ENCODE peak calls at places on chromosomes 3 and 15, in six cellular contexts. L is SK-N-SH, F is GM13976, K is astrocyte, E is dorsolateral prefrontal cortex, X is H9. Z is an unnamed sample.

GRCh38 chr3:184977796-184978195 is 165.8 kb downstream of the VPS8 start:
- DNase-seq in L (no peak), F (no peak), K (no peak), E (no peak), X (no peak), Z (no peak)

GRCh38 chr3:112199622-112200316 is 66.7 kb upstream of the GCSAM start:
- DNase-seq in L (no peak), F (no peak), K (peak), E (no peak), X (no peak), Z (peak)

GRCh38 chr3:146342971-146343370 is 92.1 kb upstream of the PLSCR4 start:
- DNase-seq in L (no peak), F (no peak), K (peak), E (no peak), X (no peak), Z (peak)

GRCh38 chr3:102936511-102936910 is 501.7 kb downstream of the ZPLD1 start:
- DNase-seq in L (no peak), F (no peak), K (peak), E (no peak), X (no peak), Z (no peak)

GRCh38 chr3:141241248-141242034 is 9.8 kb downstream of the PXYLP1 start:
- DNase-seq in L (no peak), F (no peak), K (peak), E (no peak), X (no peak), Z (no peak)

GRCh38 chr15:91104111-91104510 is 4.1 kb downstream of the SV2B start:
- DNase-seq in L (no peak), F (no peak), K (no peak), E (peak), X (no peak), Z (no peak)

GRCh38 chr3:179045719-179046402 is 25.7 kb downstream of the ZMAT3 start:
- DNase-seq in L (no peak), F (peak), K (no peak), E (no peak), X (no peak), Z (no peak)

GRCh38 chr15:72994778-72995177 is 57.5 kb upstream of the NEO1 start:
- DNase-seq in L (no peak), F (no peak), K (no peak), E (no peak), X (no peak), Z (no peak)

GRCh38 chr3:106728315-106728821 is 648.9 kb upstream of the CCDC54 start:
- DNase-seq in L (peak), F (no peak), K (peak), E (no peak), X (no peak), Z (peak)

GRCh38 chr3:134249935-134250716 is 533 bp downstream of the RYK start:
- DNase-seq in L (peak), F (peak), K (peak), E (peak), X (peak), Z (peak)

GRCh38 chr3:195212749-195213085 is 58.2 kb downstream of the XXYLT1 start:
- DNase-seq in L (no peak), F (no peak), K (no peak), E (no peak), X (no peak), Z (no peak)

GRCh38 chr15:57017024-57017423 is 98.6 kb downstream of the TCF12 start:
- DNase-seq in L (peak), F (no peak), K (no peak), E (no peak), X (no peak), Z (no peak)

GRCh38 chr3:64187065-64187959 is 38.0 kb downstream of the PRICKLE2 start:
- DNase-seq in L (no peak), F (no peak), K (peak), E (peak), X (no peak), Z (peak)

GRCh38 chr15:48652510-48653076 is 7.1 kb upstream of the FBN1 start:
- DNase-seq in L (no peak), F (no peak), K (no peak), E (no peak), X (no peak), Z (no peak)

GRCh38 chr3:126431103-126431534 is 36.4 kb downstream of the CFAP100 start:
- DNase-seq in L (no peak), F (peak), K (no peak), E (peak), X (peak), Z (no peak)

GRCh38 chr15:71761649-71762048 is 48.7 kb upstream of the NR2E3 start:
- DNase-seq in L (no peak), F (no peak), K (peak), E (no peak), X (no peak), Z (peak)

GRCh38 chr3:186107148-186108105 is 1.5 kb downstream of the ETV5 start:
- DNase-seq in L (peak), F (peak), K (peak), E (peak), X (peak), Z (peak)

GRCh38 chr3:67045711-67046465 is 47.8 kb downstream of the KBTBD8 start:
- DNase-seq in L (no peak), F (no peak), K (no peak), E (no peak), X (no peak), Z (no peak)

GRCh38 chr3:178063475-178063874 is 472.8 kb upstream of the KCNMB2 start:
- DNase-seq in L (no peak), F (no peak), K (no peak), E (no peak), X (no peak), Z (peak)

GRCh38 chr3:149783576-149783975 is 8.8 kb downstream of the ANKUB1 start:
- DNase-seq in L (no peak), F (no peak), K (peak), E (no peak), X (no peak), Z (peak)

GRCh38 chr15:55526559-55527036 is 18.6 kb upstream of the DNAAF4 start:
- DNase-seq in L (peak), F (peak), K (peak), E (no peak), X (peak), Z (peak)

GRCh38 chr3:175274056-175274455 is 414.9 kb downstream of the NAALADL2 start:
- DNase-seq in L (no peak), F (peak), K (no peak), E (no peak), X (no peak), Z (no peak)

GRCh38 chr15:38593523-38593922 is 28.9 kb upstream of the RASGRP1 start:
- DNase-seq in L (no peak), F (no peak), K (no peak), E (no peak), X (no peak), Z (no peak)

GRCh38 chr3:123833398-123833785 is 50.7 kb downstream of the MYLK start:
- DNase-seq in L (no peak), F (no peak), K (no peak), E (no peak), X (no peak), Z (peak)

GRCh38 chr3:113660901-113661300 is 35.5 kb downstream of the USF3 start:
- DNase-seq in L (no peak), F (no peak), K (peak), E (no peak), X (no peak), Z (peak)

GRCh38 chr15:99909914-99910313 is 176.7 kb upstream of the LYSMD4 start:
- DNase-seq in L (no peak), F (peak), K (no peak), E (no peak), X (peak), Z (no peak)

GRCh38 chr3:25021816-25022215 is 406.2 kb upstream of the RARB start:
- DNase-seq in L (no peak), F (no peak), K (peak), E (no peak), X (no peak), Z (peak)

GRCh38 chr15:60649845-60650548 is 171.1 kb upstream of the ICE2 start:
- DNase-seq in L (no peak), F (peak), K (no peak), E (no peak), X (no peak), Z (no peak)

GRCh38 chr3:127851899-127852298 is 29.6 kb upstream of the MGLL start:
- DNase-seq in L (no peak), F (no peak), K (no peak), E (no peak), X (peak), Z (no peak)

GRCh38 chr15:41205315-41205714 is 25.2 kb downstream of the EXD1 start:
- DNase-seq in L (no peak), F (no peak), K (no peak), E (no peak), X (no peak), Z (no peak)

GRCh38 chr15:89783861-89784685 is 7.9 kb downstream of the MESP2 start:
- DNase-seq in L (peak), F (no peak), K (no peak), E (no peak), X (peak), Z (no peak)

GRCh38 chr3:37935756-37936666 is 54.6 kb upstream of the VILL start:
- DNase-seq in L (no peak), F (no peak), K (peak), E (no peak), X (no peak), Z (peak)

GRCh38 chr15:100663066-100663465 is 60.7 kb downstream of the ASB7 start:
- DNase-seq in L (peak), F (no peak), K (no peak), E (no peak), X (peak), Z (no peak)

GRCh38 chr3:69276884-69277283 is 109.0 kb downstream of the FRMD4B start:
- DNase-seq in L (no peak), F (no peak), K (no peak), E (no peak), X (no peak), Z (no peak)

GRCh38 chr15:79221696-79222095 is 60.8 kb upstream of the ANKRD34C start:
- DNase-seq in L (no peak), F (no peak), K (no peak), E (no peak), X (no peak), Z (no peak)

GRCh38 chr15:79219393-79220056 is 63.0 kb upstream of the ANKRD34C start:
- DNase-seq in L (no peak), F (no peak), K (no peak), E (no peak), X (no peak), Z (no peak)

GRCh38 chr15:79213650-79214049 is 68.9 kb upstream of the ANKRD34C start:
- DNase-seq in L (no peak), F (no peak), K (no peak), E (no peak), X (no peak), Z (no peak)

GRCh38 chr15:79218588-79219200 is 63.8 kb upstream of the ANKRD34C start:
- DNase-seq in L (peak), F (no peak), K (no peak), E (no peak), X (no peak), Z (peak)
- TF ChIP-seq CTCF in L (peak), F (no peak), K (peak), E (peak), X (peak), Z (peak)

GRCh38 chr3:130480736-130481135 is 36.2 kb upstream of the COL6A6 start:
- DNase-seq in L (no peak), F (no peak), K (peak), E (no peak), X (peak), Z (peak)
- TF ChIP-seq CTCF in L (no peak), F (no peak), K (peak), E (no peak), X (peak), Z (peak)

DNA sequence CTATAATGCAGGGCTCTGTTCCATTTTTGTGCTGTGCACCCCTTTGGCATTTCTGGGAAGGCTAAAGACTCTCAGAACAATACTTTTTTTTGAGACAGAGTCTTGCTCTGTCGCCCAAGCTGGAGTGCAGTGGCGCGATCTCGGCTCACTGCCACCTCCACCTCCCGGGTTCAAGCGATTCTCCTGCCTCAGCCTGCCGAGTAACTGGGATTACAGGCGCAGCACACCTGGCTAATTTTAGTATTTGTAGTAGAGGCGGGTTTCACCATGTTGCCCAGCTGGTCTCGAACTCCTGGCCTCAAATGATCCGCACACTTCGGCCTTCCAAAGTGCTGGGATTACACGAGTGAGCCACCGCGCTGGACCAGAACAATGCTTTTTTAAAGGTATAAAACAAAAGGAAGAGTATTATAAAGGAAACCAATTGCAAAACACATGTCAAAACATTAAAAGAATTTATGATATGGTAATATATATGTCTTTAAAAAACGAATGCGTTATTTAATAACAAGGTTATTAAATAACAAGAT is 999 bp downstream of the SQOR start:
- DNase-seq in L (no peak), F (no peak), K (no peak), E (no peak), X (no peak), Z (no peak)
- TF ChIP-seq CTCF in L (no peak), F (no peak), K (no peak), E (no peak), X (no peak), Z (no peak)

GRCh38 chr3:14331273-14331672 is 71.1 kb upstream of the SLC6A6 start:
- DNase-seq in L (no peak), F (no peak), K (no peak), E (no peak), X (no peak), Z (no peak)

GRCh38 chr3:14330508-14330907 is 71.9 kb upstream of the SLC6A6 start:
- DNase-seq in L (no peak), F (no peak), K (no peak), E (no peak), X (no peak), Z (no peak)

GRCh38 chr3:14329116-14329830 is 73.1 kb upstream of the SLC6A6 start:
- DNase-seq in L (no peak), F (no peak), K (peak), E (no peak), X (peak), Z (peak)

GRCh38 chr3:14328422-14328821 is 74.0 kb upstream of the SLC6A6 start:
- DNase-seq in L (no peak), F (no peak), K (no peak), E (no peak), X (no peak), Z (no peak)

GRCh38 chr3:14329842-14330241 is 72.6 kb upstream of the SLC6A6 start:
- DNase-seq in L (no peak), F (no peak), K (no peak), E (no peak), X (no peak), Z (no peak)
- TF ChIP-seq CTCF in L (no peak), F (no peak), K (no peak), E (no peak), X (no peak), Z (no peak)

DNA sequence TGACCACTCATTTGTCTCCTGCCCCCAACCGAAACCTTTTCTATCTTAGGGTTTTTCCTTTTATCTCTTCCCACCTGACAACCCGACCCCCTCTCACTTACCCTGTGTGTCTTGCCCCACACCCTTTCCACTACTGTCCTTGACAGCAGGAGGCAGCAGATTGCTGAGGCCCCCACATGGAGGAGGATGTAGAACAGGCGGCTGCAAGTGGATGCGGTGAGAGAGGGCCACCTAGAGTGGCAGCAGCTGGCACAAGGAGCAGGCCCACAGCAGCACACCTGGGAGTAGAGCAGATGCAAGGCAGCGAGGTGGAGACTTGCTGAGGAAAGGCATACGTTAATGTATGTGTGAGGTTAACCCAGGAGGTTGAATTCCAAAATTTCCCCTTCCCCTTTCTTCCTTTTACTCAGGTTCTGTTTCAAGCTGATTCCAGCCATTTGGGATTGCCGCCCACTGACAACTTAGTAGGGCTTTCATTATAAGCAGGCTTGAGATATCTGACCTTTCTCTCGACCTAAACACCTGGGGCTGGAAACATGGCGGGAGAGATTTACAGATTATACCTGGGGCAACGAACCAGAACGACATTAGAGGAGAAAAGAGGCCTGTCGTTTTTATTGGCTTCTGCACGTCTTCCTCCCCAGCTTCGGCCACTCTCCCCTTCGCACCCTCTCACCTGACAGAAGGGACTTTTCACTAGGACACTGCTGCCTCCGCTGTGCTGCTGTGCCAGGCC is 643 bp downstream of the SERINC4 start:
- DNase-seq in L (no peak), F (no peak), K (no peak), E (no peak), X (peak), Z (no peak)
- TF ChIP-seq CTCF in L (no peak), F (peak), K (no peak), E (no peak), X (no peak), Z (no peak)